ENCODE peak calls at places on chromosomes 12 and 14, in seven cellular contexts. K is fibroblast of lung, Q is cardiac fibroblast, J is astrocyte of the spinal cord, T is fibroblast of pulmonary artery, Z is mucosa of descending colon, W is lower lobe of right lung. R is an unnamed sample.

GRCh38 chr14:22814945-22815713 is at the start of gene SLC7A7:
- DNase-seq in J (no peak), Z (no peak), Q (peak), K (peak), W (no peak), T (peak), R (no peak)

GRCh38 chr12:109927622-109928021 is 27.5 kb downstream of the TCHP start:
- DNase-seq in T (peak), Q (peak), Z (peak), K (peak), J (no peak), W (no peak), R (no peak)

GRCh38 chr12:121713257-121714155 is 954 bp downstream of the TMEM120B start:
- DNase-seq in Q (peak), Z (peak), T (peak), J (no peak), K (peak), W (no peak), R (peak)

GRCh38 chr12:94078138-94078723 is 70.1 kb upstream of the PLXNC1 start:
- DNase-seq in T (no peak), J (no peak), Q (no peak), K (no peak), Z (no peak), W (no peak), R (no peak)

GRCh38 chr14:28767851-28768548 is 1.4 kb downstream of the FOXG1 start:
- DNase-seq in T (no peak), K (no peak), Q (no peak), Z (no peak), W (no peak), J (no peak), R (no peak)

GRCh38 chr14:92850492-92850891 is 56.4 kb downstream of the GOLGA5 start:
- DNase-seq in J (no peak), T (peak), Q (no peak), Z (no peak), K (no peak), W (no peak), R (no peak)

GRCh38 chr12:100904270-100904669 is 109.7 kb downstream of the ANO4 start:
- DNase-seq in W (no peak), K (no peak), Z (no peak), Q (no peak), J (no peak), T (no peak), R (no peak)

GRCh38 chr14:31428011-31428410 is 7.7 kb upstream of the HEATR5A start:
- DNase-seq in K (no peak), W (no peak), Z (no peak), T (no peak), Q (no peak), J (no peak), R (no peak)

GRCh38 chr14:68507544-68508081 is 285.3 kb downstream of the ZFP36L1 start:
- DNase-seq in J (no peak), K (no peak), Q (no peak), W (no peak), Z (peak), T (no peak), R (no peak)

GRCh38 chr12:16612647-16613046 is 6.7 kb upstream of the LMO3 start:
- DNase-seq in J (no peak), Q (peak), K (peak), Z (no peak), W (no peak), T (peak), R (no peak)

GRCh38 chr12:42485823-42486222 is 103.7 kb downstream of the PRICKLE1 start:
- DNase-seq in K (no peak), Z (no peak), Q (no peak), W (no peak), J (no peak), T (no peak), R (no peak)

GRCh38 chr14:105126126-105126969 is 42.2 kb downstream of the JAG2 start:
- DNase-seq in Q (no peak), K (no peak), W (no peak), Z (no peak), T (no peak), J (no peak), R (no peak)

GRCh38 chr12:96889273-96889933 is 17.7 kb upstream of the NEDD1 start:
- DNase-seq in Q (peak), J (peak), K (peak), Z (no peak), W (no peak), T (peak), R (no peak)

GRCh38 chr12:75951399-75952228 is 80.0 kb downstream of the PHLDA1 start:
- DNase-seq in W (no peak), Z (no peak), J (no peak), T (no peak), K (peak), Q (no peak), R (no peak)

GRCh38 chr12:130336723-130337475 is 788 bp upstream of the PIWIL1 start:
- DNase-seq in T (no peak), J (no peak), K (no peak), Z (peak), W (no peak), Q (no peak), R (peak)

GRCh38 chr14:57898837-57899572 is 33.1 kb upstream of the SLC35F4 start:
- DNase-seq in Z (no peak), W (no peak), Q (no peak), J (no peak), T (no peak), K (no peak), R (no peak)

GRCh38 chr12:59375633-59376032 is 220.2 kb upstream of the SLC16A7 start:
- DNase-seq in K (no peak), W (no peak), Z (no peak), Q (no peak), T (no peak), J (no peak), R (no peak)

GRCh38 chr12:38585090-38585489 is 268.5 kb downstream of the ALG10B start:
- DNase-seq in K (no peak), T (no peak), Z (no peak), W (no peak), Q (no peak), J (no peak), R (no peak)

GRCh38 chr12:87116778-87117177 is 860.6 kb upstream of the MGAT4C start:
- DNase-seq in J (no peak), Z (no peak), Q (no peak), K (no peak), T (no peak), W (no peak), R (no peak)

DNA sequence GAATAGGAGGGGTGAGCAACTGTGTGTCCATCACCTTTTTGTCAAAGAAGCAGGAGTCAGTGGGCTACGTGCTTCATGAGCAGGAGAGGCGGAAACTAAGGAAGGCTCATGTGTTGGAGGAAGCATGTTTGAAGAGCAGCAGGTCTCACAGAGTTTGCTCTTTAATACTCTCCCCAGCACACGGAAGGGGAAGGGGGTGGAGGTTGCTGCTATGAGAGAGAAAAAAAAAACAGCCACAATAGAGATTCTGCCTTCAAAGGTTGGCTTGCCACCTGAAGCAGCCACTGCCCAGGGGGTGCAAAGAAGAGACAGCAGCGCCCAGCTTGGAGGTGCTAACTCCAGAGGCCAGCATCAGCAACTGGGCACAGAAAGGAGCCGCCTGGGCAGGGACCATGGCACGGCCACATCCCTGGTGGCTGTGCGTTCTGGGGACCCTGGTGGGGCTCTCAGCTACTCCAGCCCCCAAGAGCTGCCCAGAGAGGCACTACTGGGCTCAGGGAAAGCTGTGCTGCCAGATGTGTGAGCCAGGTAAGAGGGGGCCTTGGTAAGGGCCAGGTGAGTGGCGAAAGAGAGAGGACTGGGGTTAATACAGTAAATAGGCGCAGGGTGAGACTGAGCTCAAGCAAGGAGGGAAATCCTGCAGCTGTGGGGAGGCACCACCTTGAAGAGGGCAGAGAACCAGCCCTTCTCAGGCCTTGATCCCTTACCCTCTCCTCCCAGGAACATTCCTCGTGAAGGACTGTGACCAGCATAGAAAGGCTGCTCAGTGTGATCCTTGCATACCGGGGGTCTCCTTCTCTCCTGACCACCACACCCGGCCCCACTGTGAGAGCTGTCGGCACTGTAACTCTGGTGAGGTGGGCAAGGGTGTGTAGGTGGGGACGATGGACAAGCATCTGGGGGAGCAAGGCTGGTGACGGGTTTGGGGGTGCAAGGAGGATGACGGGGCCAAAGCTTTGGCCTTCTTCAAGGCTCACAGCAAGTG is at the start of gene CD27:
- DNase-seq in T (no peak), Q (no peak), J (no peak), K (no peak), Z (no peak), W (no peak), R (no peak)
- H3K4me3 ChIP-seq in T (no peak), Q (no peak), J (no peak), K (no peak), Z (no peak), W (peak), R (no peak)

DNA sequence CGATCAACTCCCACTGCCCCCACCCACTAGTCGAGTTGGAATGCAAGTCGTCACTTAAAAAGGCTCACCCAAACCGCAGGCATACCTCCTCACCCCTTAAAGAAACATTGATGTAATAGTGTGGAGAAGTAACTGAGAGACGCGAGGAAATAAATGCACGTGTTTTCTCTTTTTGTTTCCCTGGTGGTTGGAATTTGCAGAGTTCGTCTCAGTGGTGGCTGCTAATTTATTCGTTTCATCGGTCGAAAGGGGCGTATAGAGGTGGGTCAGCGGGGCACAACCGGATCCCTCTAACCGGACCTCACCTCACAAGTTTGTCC is 5.1 kb upstream of the NPAS3 start:
- DNase-seq in Q (peak), W (no peak), K (no peak), Z (no peak), J (peak), T (peak), R (no peak)
- H3K4me3 ChIP-seq in Q (peak), W (peak), K (no peak), Z (no peak), J (peak), T (peak), R (peak)

GRCh38 chr12:49232940-49233841 is 31.7 kb upstream of the TUBA1C start:
- DNase-seq in J (peak), W (peak), K (peak), Q (peak), T (peak), Z (peak), R (peak)

GRCh38 chr12:49236423-49236822 is 28.5 kb upstream of the TUBA1C start:
- DNase-seq in T (no peak), Z (no peak), Q (no peak), W (no peak), J (no peak), K (no peak), R (no peak)

GRCh38 chr12:49230810-49231209 is 34.1 kb upstream of the TUBA1C start:
- DNase-seq in W (no peak), Z (no peak), T (no peak), Q (no peak), K (no peak), J (no peak), R (no peak)

GRCh38 chr12:49231881-49232650 is 32.8 kb upstream of the TUBA1C start:
- DNase-seq in Q (peak), J (peak), Z (no peak), K (no peak), T (no peak), W (no peak), R (no peak)

DNA sequence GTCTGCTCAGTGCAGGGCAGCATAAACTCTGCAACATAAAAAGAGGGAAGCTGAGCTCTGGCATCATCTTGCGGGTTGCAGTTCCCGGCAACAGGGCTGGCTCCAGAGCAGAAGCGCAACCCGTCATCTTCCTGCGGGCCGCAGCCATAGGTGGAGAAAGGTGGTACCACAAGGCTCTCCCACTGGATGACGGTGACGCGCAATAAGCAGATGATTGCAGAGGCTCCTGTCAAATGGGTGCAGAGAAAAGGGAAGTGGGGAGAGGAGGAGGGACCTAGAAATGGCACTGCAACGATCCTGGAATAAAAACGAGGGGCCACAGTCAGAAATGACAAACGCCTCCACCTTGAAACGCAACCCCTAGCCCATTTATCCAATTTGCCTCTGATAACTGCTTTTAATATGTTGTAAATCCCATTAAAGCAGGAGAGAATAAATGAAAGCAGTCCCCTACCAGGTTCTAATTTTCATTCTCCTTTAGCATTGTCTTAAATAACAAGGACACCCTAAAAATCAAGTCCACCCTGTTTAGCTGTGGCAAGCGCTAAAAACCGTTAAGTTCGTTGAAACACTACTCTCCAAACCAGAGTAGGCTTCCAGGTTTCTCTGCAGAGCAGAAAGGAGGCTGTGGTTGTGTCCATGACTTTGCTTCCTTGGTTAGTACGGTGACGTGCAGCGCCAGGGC is 30.9 kb upstream of the TUBA1C start:
- DNase-seq in Z (peak), J (peak), Q (no peak), K (no peak), T (no peak), W (peak), R (peak)
- H3K4me3 ChIP-seq in Z (no peak), J (no peak), Q (no peak), K (no peak), T (no peak), W (peak), R (no peak)

GRCh38 chr12:48882325-48882687 is 16.6 kb upstream of the RND1 start:
- DNase-seq in K (no peak), T (peak), Z (no peak), J (peak), W (no peak), Q (peak), R (no peak)
- H3K4me3 ChIP-seq in K (peak), T (peak), Z (no peak), J (no peak), W (peak), Q (no peak), R (no peak)

GRCh38 chr14:102320671-102321455 is 1.3 kb downstream of the ZNF839 start:
- DNase-seq in Z (no peak), W (no peak), Q (no peak), T (no peak), K (no peak), J (no peak), R (no peak)
- H3K4me3 ChIP-seq in Z (no peak), W (peak), Q (peak), T (peak), K (peak), J (peak), R (peak)

DNA sequence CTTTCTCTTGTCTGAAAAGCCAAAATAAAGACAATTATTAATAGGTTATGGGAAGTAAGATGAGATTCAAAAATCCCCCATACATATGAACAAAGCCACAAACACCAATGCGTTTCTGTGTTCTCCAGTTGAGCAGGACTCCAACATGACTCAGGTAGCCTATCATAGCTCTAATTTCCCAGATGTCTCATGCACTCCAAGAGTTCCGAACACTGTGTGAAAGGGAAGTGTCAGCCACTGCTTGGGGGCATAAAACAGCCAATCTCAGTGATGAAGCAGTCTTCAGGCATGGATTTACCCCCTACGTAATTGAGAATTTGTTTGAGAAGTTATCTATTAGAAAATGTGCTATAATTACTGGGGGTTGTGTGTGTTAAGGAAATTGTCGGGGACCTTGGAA is 153.8 kb upstream of the AVPR1A start:
- DNase-seq in T (no peak), K (no peak), Q (no peak), W (no peak), Z (no peak), J (no peak), R (no peak)
- H3K4me3 ChIP-seq in T (no peak), K (no peak), Q (no peak), W (no peak), Z (no peak), J (no peak), R (no peak)

GRCh38 chr12:6167327-6168280 is 32.6 kb upstream of the CD9 start:
- DNase-seq in Z (peak), J (peak), T (peak), W (peak), K (peak), Q (peak), R (no peak)
- H3K4me3 ChIP-seq in Z (no peak), J (no peak), T (no peak), W (no peak), K (no peak), Q (no peak), R (no peak)

DNA sequence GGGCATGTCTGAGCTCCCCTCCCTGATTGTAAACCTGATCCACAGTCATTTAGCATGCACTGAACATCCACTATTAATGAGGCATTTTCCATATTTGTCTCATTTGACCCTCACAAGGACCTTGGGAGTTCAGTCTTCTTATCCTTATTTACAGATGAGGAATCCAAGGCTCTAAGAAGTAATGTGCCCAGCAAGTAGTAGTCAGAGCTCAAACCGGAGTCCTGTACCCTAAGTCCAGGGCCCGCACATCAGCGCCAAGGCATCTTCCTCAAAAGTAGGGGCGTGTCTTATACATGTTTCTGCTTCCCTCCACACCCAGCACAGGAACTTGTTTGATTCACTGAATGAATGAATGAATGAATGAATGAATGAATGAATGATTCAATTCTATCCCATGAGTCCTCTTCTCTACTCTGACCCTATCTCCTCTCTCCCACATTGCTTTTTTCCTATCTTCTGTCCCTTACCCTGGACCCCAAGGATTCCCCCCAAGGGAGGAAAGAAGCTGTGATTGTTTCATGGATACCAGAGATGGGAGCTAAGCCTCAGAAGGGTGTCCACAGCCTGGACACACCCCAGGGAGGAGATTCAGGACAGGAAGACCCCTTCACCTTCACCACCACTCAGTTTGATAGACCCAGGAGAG is 21.8 kb upstream of the KRT8 start:
- DNase-seq in J (no peak), T (no peak), Q (no peak), W (no peak), Z (no peak), K (no peak), R (no peak)
- H3K4me3 ChIP-seq in J (no peak), T (no peak), Q (no peak), W (no peak), Z (no peak), K (no peak), R (no peak)

DNA sequence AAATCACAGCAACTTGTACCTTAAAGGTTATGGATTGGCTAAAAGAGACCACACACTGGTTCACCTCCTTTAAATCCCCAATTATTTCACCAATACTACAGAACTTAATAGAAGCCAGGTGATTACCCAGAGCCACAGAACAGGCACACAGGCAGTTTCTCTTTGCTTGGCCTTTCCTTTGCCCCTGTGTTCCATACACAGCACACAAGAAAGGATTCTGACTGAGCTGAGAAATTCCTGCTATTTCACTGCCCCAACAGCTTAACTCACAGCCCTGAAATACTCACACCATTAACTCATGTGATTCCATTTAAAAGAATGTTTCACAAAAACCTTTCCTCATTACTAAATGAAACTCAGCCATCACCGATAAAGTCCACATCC is 133.6 kb downstream of the MED13L start:
- DNase-seq in T (peak), W (no peak), J (peak), Z (no peak), K (peak), Q (peak), R (no peak)
- H3K4me3 ChIP-seq in T (no peak), W (no peak), J (no peak), Z (no peak), K (no peak), Q (no peak), R (no peak)

R was measured in pancreas.